ENCODE peak calls at places on chromosomes 1 and 21, in four cellular contexts. One of them, this sample, is unnamed.

GRCh38 chr1:201939271-201939973 is 6.9 kb downstream of the LMOD1 start:
- DNase-seq in GM12878: no peak
- DNase-seq in H1: no peak
- DNase-seq in HepG2: no peak
- DNase-seq in this sample: no peak

GRCh38 chr1:75258351-75258750 is 124.2 kb downstream of the LHX8 start:
- DNase-seq in GM12878: no peak
- DNase-seq in H1: no peak
- DNase-seq in HepG2: no peak
- DNase-seq in this sample: no peak

GRCh38 chr1:44157903-44158302 is 16.5 kb upstream of the KLF18 start:
- DNase-seq in GM12878: no peak
- DNase-seq in H1: no peak
- DNase-seq in HepG2: no peak
- DNase-seq in this sample: no peak

GRCh38 chr1:181541947-181542346 is 58.6 kb downstream of the CACNA1E start:
- DNase-seq in GM12878: no peak
- DNase-seq in H1: no peak
- DNase-seq in HepG2: no peak
- DNase-seq in this sample: no peak

GRCh38 chr1:89942825-89943658 is 51.9 kb upstream of the ZNF326 start:
- DNase-seq in GM12878: no peak
- DNase-seq in H1: no peak
- DNase-seq in HepG2: peak; percentile 96
- DNase-seq in this sample: no peak

GRCh38 chr1:76291186-76291585 is 216.6 kb downstream of the ST6GALNAC3 start:
- DNase-seq in GM12878: no peak
- DNase-seq in H1: no peak
- DNase-seq in HepG2: no peak
- DNase-seq in this sample: no peak

GRCh38 chr1:244802556-244803239 is 32.8 kb upstream of the COX20 start:
- DNase-seq in GM12878: no peak
- DNase-seq in H1: no peak
- DNase-seq in HepG2: no peak
- DNase-seq in this sample: no peak

GRCh38 chr1:30760596-30761311 is 3.2 kb upstream of the LAPTM5 start:
- DNase-seq in GM12878: no peak
- DNase-seq in H1: no peak
- DNase-seq in HepG2: no peak
- DNase-seq in this sample: no peak

GRCh38 chr1:90773812-90774211 is 56.7 kb upstream of the BARHL2 start:
- DNase-seq in GM12878: no peak
- DNase-seq in H1: no peak
- DNase-seq in HepG2: no peak
- DNase-seq in this sample: no peak

GRCh38 chr1:111334169-111334568 is 43.5 kb downstream of the CHIA start:
- DNase-seq in GM12878: peak; percentile 33
- DNase-seq in H1: no peak
- DNase-seq in HepG2: peak; percentile 50
- DNase-seq in this sample: peak; percentile 35

GRCh38 chr1:244414543-244414942 is 37.2 kb downstream of the ADSS2 start:
- DNase-seq in GM12878: no peak
- DNase-seq in H1: no peak
- DNase-seq in HepG2: no peak
- DNase-seq in this sample: no peak

GRCh38 chr1:1760715-1761114 is 17.6 kb downstream of the NADK start:
- DNase-seq in GM12878: no peak
- DNase-seq in H1: no peak
- DNase-seq in HepG2: no peak
- DNase-seq in this sample: no peak
- TF ChIP-seq YY1 in GM12878: no peak
- TF ChIP-seq YY1 in H1: no peak
- TF ChIP-seq YY1 in HepG2: no peak
- TF ChIP-seq YY1 in this sample: no peak

DNA sequence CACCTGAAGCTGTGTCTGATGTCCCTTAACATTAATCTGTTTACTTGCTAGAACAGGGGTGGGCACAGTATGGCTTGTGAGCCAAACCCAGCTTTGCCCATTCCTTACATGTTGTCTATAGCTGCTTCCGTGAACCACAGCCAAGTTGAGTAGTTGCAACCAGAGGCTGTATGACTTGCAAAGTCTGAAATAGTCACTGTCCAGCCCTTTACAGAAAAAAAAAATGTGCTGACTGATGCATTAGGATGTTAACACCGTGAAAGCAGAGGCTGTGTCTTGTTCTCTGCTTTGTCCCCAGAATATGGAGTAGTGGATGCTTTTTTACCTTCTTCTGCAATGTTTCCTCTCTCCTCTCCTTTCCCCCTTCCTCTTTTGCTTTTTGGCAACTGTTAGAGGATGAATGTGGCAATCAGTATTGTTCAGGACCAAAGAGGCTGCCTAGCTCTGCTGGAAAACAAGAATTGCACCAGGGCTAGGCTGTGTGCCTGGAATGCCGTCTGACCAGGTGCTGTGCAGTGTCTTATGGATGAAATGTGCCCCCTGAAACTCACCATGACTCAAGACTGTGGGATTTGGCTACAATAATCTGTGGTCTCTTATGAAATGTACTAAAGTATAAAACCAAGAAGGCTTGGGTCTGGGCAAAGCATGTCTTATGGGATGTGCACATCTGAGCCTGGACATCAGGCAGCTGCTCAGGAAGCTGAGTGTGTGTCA is 79.6 kb upstream of the GCLM start:
- DNase-seq in GM12878: no peak
- DNase-seq in H1: no peak
- DNase-seq in HepG2: no peak
- DNase-seq in this sample: no peak
- TF ChIP-seq SUZ12 in GM12878: no peak
- TF ChIP-seq SUZ12 in H1: no peak
- TF ChIP-seq SUZ12 in HepG2: no peak
- TF ChIP-seq SUZ12 in this sample: no peak

GRCh38 chr1:93673159-93673657 is 8.4 kb downstream of the BCAR3 start:
- DNase-seq in GM12878: no peak
- DNase-seq in H1: no peak
- DNase-seq in HepG2: no peak
- DNase-seq in this sample: no peak
- H3K4me1 ChIP-seq in GM12878: no peaks in the 10 kb centered on the region
- H3K4me1 ChIP-seq in H1: peaks cover 5% of the 10 kb centered on the region
- H3K4me1 ChIP-seq in HepG2: peaks cover 72% of the 10 kb centered on the region
- H3K4me1 ChIP-seq in this sample: peaks cover 12% of the 10 kb centered on the region

GRCh38 chr21:15005391-15005790 is 59.4 kb downstream of the NRIP1 start:
- DNase-seq in GM12878: no peak
- DNase-seq in H1: peak; percentile 74
- DNase-seq in HepG2: no peak
- DNase-seq in this sample: peak; percentile 88
- TF ChIP-seq YY1 in GM12878: no peak
- TF ChIP-seq YY1 in H1: no peak
- TF ChIP-seq YY1 in HepG2: no peak
- TF ChIP-seq YY1 in this sample: no peak

GRCh38 chr1:119885903-119886783 is 10.2 kb downstream of the ADAM30 start:
- DNase-seq in GM12878: no peak
- DNase-seq in H1: no peak
- DNase-seq in HepG2: peak; percentile 37
- DNase-seq in this sample: peak; percentile 35
- TF ChIP-seq SUZ12 in GM12878: no peak
- TF ChIP-seq SUZ12 in H1: no peak
- TF ChIP-seq SUZ12 in HepG2: no peak
- TF ChIP-seq SUZ12 in this sample: no peak

This sample was measured in NT2/D1.